ENCODE peak calls at places on chromosomes 16 and 17, in five cellular contexts. T, E, G, L and J are unnamed samples.

GRCh38 chr16:49793244-49793643 is 62.7 kb downstream of the ZNF423 start:
- DNase-seq in T (no peak), E (no peak), G (no peak), L (no peak), J (no peak)

GRCh38 chr16:81493755-81494433 is 49.3 kb downstream of the CMIP start:
- DNase-seq in T (no peak), E (no peak), G (no peak), L (peak; percentile 39), J (peak; percentile 59)

GRCh38 chr16:13139661-13140241 is 238.4 kb downstream of the SHISA9 start:
- DNase-seq in T (no peak), E (no peak), G (no peak), L (no peak), J (no peak)

GRCh38 chr16:24253192-24253591 is 2.9 kb upstream of the CACNG3 start:
- DNase-seq in T (no peak), E (peak; percentile 78), G (no peak), L (peak; percentile 48), J (no peak)

GRCh38 chr17:1002771-1003555 is 6.0 kb downstream of the TIMM22 start:
- DNase-seq in T (no peak), E (no peak), G (peak; percentile 34), L (peak; percentile 37), J (peak; percentile 53)

GRCh38 chr17:58822148-58823050 is 66.7 kb downstream of the PPM1E start:
- DNase-seq in T (no peak), E (no peak), G (no peak), L (peak; percentile 5), J (no peak)

GRCh38 chr16:85614338-85615013 is 1.4 kb downstream of the GSE1 start:
- DNase-seq in T (no peak), E (peak; percentile 29), G (no peak), L (no peak), J (no peak)

GRCh38 chr17:15453246-15453645 is 14.2 kb downstream of the CDRT4 start:
- DNase-seq in T (no peak), E (no peak), G (no peak), L (no peak), J (no peak)

GRCh38 chr17:68509151-68510057 is 2.8 kb upstream of the PRKAR1A start:
- DNase-seq in T (peak; percentile 74), E (peak; percentile 87), G (peak; percentile 65), L (no peak), J (peak; percentile 92)

GRCh38 chr16:29710227-29711219 is 31.5 kb downstream of the QPRT start:
- DNase-seq in T (no peak), E (peak; percentile 83), G (no peak), L (peak; percentile 82), J (no peak)

GRCh38 chr16:72723781-72724180 is 324.1 kb downstream of the ZFHX3 start:
- DNase-seq in T (no peak), E (no peak), G (no peak), L (peak; percentile 30), J (no peak)

GRCh38 chr17:19270347-19270950 is 33.3 kb downstream of the EPN2 start:
- DNase-seq in T (peak; percentile 46), E (no peak), G (peak; percentile 27), L (no peak), J (no peak)

DNA sequence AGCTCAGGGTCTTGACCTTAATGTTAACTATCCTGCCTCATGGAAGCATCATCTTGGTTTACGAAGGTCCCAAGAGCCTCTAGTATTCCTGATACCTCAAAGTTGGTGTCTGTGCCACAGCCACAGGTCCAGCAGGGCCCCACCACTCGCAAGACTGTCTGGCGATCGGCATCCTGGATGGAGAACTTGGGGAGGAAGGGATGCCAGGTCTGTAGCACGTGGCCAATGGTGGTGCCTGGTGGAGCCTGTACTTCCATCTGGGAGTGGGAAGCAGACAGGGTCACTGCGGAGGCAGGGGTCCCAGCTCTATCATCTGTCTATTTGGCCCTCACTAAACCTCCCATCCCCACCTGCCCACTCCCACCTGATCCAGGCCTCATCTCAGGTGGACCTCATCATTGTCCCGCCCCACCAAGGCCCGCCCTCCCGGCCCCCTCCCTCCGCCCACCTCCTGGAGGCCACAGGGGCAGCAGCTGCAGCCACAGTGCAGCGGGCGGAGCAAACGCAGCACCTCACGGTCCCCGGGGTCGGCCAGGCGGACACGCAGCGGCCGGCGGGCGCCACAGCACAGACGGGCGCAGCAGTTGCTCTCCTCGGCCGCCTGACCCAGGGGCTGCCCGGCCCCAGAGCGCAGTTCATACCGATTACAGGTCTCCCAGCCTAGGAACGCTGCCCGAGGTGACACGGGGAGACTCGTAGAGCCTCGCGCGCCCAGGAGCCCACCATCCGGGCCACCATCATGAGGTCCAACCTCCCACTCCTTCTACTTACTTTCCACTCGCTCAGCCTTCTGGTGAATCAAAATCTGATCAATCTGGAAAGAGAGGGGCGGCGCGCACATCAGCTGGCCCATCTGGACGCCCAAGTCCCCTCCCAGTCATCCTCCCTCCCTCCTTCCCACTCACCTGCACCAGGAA is 1.4 kb downstream of the PLSCR3 start:
- DNase-seq in T (no peak), E (no peak), G (no peak), L (no peak), J (no peak)
- H3K27ac ChIP-seq in T (peak overlapping the region; percentile 90), E (no peak overlapping the region), G (peak overlapping the region; percentile 99), L (no peak overlapping the region), J (no peak overlapping the region)

GRCh38 chr17:44907696-44908470 is 7.4 kb downstream of the GFAP start:
- DNase-seq in T (no peak), E (no peak), G (no peak), L (peak; percentile 33), J (no peak)

GRCh38 chr17:44906987-44907681 is 7.9 kb upstream of the EFTUD2 start:
- DNase-seq in T (no peak), E (no peak), G (no peak), L (peak; percentile 61), J (no peak)

GRCh38 chr17:44910231-44911106 is 4.8 kb downstream of the GFAP start:
- DNase-seq in T (peak; percentile 40), E (no peak), G (no peak), L (no peak), J (no peak)

GRCh38 chr17:44909681-44910144 is 5.6 kb downstream of the GFAP start:
- DNase-seq in T (peak; percentile 52), E (no peak), G (no peak), L (no peak), J (no peak)

DNA sequence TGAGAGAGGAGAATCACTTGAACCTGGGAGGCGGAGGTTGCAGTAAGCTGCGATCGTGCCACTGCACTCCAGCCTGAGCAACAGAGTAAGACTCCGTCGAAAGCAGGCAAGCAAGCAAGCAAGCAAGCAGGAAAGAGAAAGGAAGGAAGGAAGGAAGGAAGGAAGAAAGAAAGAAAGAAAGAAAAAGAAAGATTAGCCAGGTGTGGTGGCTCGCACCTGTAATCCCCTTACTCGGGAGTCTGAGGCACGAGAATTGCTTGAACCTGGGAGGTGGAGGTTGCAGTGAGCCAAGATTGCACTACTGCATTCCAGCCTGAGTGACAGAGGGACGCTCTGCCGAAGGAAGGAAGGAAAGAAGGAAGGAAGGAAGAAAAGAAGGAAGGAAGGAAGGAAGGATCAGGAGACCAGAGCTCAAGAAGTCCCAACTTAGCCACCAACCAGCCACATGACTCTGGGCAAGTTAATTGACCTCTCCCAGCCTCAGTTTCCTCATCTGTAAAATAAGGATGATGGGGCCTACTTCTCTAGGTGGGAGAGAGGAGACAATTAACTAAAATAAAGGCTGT is 6.5 kb downstream of the GFAP start:
- DNase-seq in T (no peak), E (no peak), G (no peak), L (no peak), J (no peak)
- H3K4me1 ChIP-seq in T (peaks cover 9% of the 10 kb centered on the region), E (no peaks in the 10 kb centered on the region), G (no peaks in the 10 kb centered on the region), L (peaks cover 12% of the 10 kb centered on the region), J (no peaks in the 10 kb centered on the region)

GRCh38 chr17:79950306-79950705 is 85.4 kb downstream of the TBC1D16 start:
- DNase-seq in T (peak; percentile 41), E (no peak), G (no peak), L (no peak), J (no peak)

GRCh38 chr17:79951361-79952264 is 84.1 kb downstream of the TBC1D16 start:
- DNase-seq in T (peak; percentile 75), E (no peak), G (peak; percentile 57), L (peak; percentile 94), J (no peak)

GRCh38 chr17:79948918-79949645 is 86.6 kb downstream of the TBC1D16 start:
- DNase-seq in T (peak; percentile 57), E (no peak), G (no peak), L (no peak), J (no peak)

GRCh38 chr17:79949646-79950292 is 85.9 kb downstream of the TBC1D16 start:
- DNase-seq in T (peak; percentile 56), E (no peak), G (no peak), L (no peak), J (peak; percentile 38)

DNA sequence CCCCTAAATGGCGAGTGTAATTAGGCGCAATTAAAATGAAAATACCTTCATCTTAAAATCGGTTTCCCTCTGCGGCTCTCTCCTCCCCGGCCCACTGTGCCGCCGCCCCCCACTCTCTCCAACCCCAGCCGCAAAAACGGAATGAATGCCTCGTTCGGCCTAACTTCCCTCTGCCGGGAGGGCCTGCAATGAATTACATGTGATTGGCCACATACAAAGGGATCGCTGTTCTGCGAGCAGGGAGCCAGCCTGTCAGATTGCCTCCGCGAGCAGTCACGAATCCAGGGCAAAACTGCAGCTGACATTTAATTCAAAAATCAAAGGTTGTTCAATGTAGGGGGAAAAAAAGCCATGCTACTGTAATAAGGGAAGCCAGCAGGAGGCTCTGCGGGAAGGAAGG is 85.0 kb downstream of the TBC1D16 start:
- DNase-seq in T (peak; percentile 67), E (no peak), G (no peak), L (no peak), J (peak; percentile 26)
- TF ChIP-seq CTCF in T (no peak), E (no peak), G (no peak), L (no peak), J (no peak)

DNA sequence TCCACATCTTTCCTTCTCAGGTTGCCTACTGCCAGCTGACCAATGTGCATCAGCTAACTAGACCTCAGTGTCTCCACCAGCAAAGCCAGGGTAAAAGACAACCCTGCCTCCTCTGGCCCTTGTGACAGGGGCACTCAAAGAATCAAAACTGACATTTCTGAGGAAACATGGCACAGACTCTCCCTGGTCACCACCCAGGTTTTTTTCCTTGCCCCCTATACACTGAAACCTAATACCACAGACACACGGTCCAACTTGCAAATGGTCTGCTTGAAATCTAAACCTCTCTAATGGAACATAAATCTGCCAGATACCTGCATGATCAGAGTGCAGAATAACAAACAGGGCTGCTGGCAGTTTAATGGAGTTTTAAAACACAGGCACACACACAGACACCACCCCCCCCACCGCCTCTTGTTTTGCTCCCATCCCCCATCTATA is 19.5 kb upstream of the CORO6 start:
- DNase-seq in T (no peak), E (no peak), G (no peak), L (no peak), J (no peak)
- H3K27ac ChIP-seq in T (peak overlapping the region; percentile 82), E (no peak overlapping the region), G (peak overlapping the region; percentile 83), L (peak overlapping the region; percentile 82), J (peak overlapping the region; percentile 94)